ENCODE peak calls at places on chromosomes 13 and 19, in nine cellular contexts. A is activated CD4-positive, alpha-beta memory T cell treated with anti-CD3 and anti-CD28 coated beads for 36 hours; V is BE2C; L is NCI-H2107; E is pons; F is tibial artery; B is fibroblast of pulmonary artery; O is activated T-cell treated with anti-CD3 and anti-CD28 coated beads, Interleukin-2, amount 50 U/mL, for 72 hours; Q is HFF-Myc. I is an unnamed sample.

GRCh38 chr19:28793391-28794168 is 419.4 kb downstream of the UQCRFS1 start:
- DNase-seq in B (no peak), E (no peak), V (no peak), F (no peak), O (no peak), Q (no peak), A (no peak), L (no peak), I (no peak)

GRCh38 chr19:50553134-50553703 is 15.0 kb downstream of the LRRC4B start:
- DNase-seq in V (no peak), F (no peak), E (no peak), L (no peak), B (no peak), O (no peak), A (no peak), Q (no peak), I (no peak)

GRCh38 chr13:28476919-28477708 is 17.8 kb downstream of the FLT1 start:
- DNase-seq in L (no peak), O (no peak), Q (no peak), B (no peak), E (no peak), A (no peak), V (no peak), F (no peak), I (no peak)

GRCh38 chr19:45621389-45621788 is 17.8 kb downstream of the EML2 start:
- DNase-seq in A (no peak), L (no peak), E (no peak), F (no peak), Q (no peak), V (no peak), O (no peak), B (no peak), I (no peak)

GRCh38 chr19:14427461-14427860 is 5.6 kb upstream of the PKN1 start:
- DNase-seq in E (no peak), L (no peak), V (no peak), F (no peak), A (no peak), O (no peak), B (no peak), Q (no peak), I (no peak)

GRCh38 chr13:34076319-34076718 is 258.4 kb downstream of the RFC3 start:
- DNase-seq in O (no peak), V (no peak), L (no peak), E (no peak), A (no peak), F (no peak), B (no peak), Q (no peak), I (no peak)

GRCh38 chr19:35712910-35713845 is 4.6 kb upstream of the KMT2B start:
- DNase-seq in A (peak), Q (no peak), O (peak), V (no peak), F (no peak), E (no peak), L (no peak), B (no peak), I (no peak)

GRCh38 chr19:30362156-30362754 is 9.9 kb upstream of the ZNF536 start:
- DNase-seq in B (no peak), O (no peak), A (no peak), L (no peak), E (no peak), V (no peak), F (peak), Q (no peak), I (no peak)

GRCh38 chr13:69603144-69603853 is 504.3 kb upstream of the ATXN8OS start:
- DNase-seq in V (no peak), L (no peak), Q (no peak), B (no peak), A (no peak), F (no peak), E (no peak), O (no peak), I (no peak)

GRCh38 chr19:17137417-17137816 is 61.8 kb downstream of the MYO9B start:
- DNase-seq in A (no peak), E (no peak), B (no peak), F (no peak), O (no peak), V (no peak), Q (no peak), L (no peak), I (no peak)

GRCh38 chr19:55354698-55355212 is at the start of gene COX6B2:
- DNase-seq in E (no peak), Q (no peak), B (no peak), A (no peak), V (no peak), L (no peak), O (no peak), F (no peak), I (no peak)

GRCh38 chr13:73521970-73522549 is 463.3 kb downstream of the KLF5 start:
- DNase-seq in B (no peak), Q (no peak), A (no peak), E (no peak), L (no peak), V (no peak), F (no peak), O (no peak), I (no peak)

GRCh38 chr13:44573790-44574465 is 2.2 kb downstream of the TSC22D1 start:
- DNase-seq in O (peak), E (no peak), B (peak), F (no peak), V (peak), Q (peak), A (peak), L (no peak), I (peak)

GRCh38 chr13:79231887-79232286 is 174.2 kb downstream of the RBM26 start:
- DNase-seq in V (no peak), E (no peak), O (no peak), Q (no peak), F (no peak), A (no peak), L (no peak), B (no peak), I (no peak)

GRCh38 chr19:31591258-31591657 is 242.0 kb upstream of the TSHZ3 start:
- DNase-seq in E (no peak), L (no peak), Q (no peak), A (no peak), V (no peak), B (no peak), O (no peak), F (no peak), I (no peak)

GRCh38 chr13:108957369-108958012 is 328.1 kb downstream of the MYO16 start:
- DNase-seq in F (no peak), A (no peak), E (no peak), V (no peak), Q (peak), B (peak), L (no peak), O (no peak), I (no peak)

GRCh38 chr19:17654993-17655392 is 33.2 kb downstream of the UNC13A start:
- DNase-seq in E (no peak), A (peak), B (no peak), L (no peak), O (peak), V (no peak), Q (no peak), F (no peak), I (no peak)

GRCh38 chr19:39408392-39409206 is 2.0 kb downstream of the ZFP36 start:
- DNase-seq in B (peak), F (no peak), A (peak), O (peak), L (no peak), Q (no peak), V (no peak), E (no peak), I (no peak)

GRCh38 chr13:21911916-21912315 is 241.0 kb downstream of the FGF9 start:
- DNase-seq in B (no peak), O (no peak), A (no peak), E (no peak), F (no peak), Q (no peak), L (no peak), V (no peak), I (no peak)

GRCh38 chr13:61908906-61909305 is 493.3 kb upstream of the PCDH20 start:
- DNase-seq in V (no peak), Q (no peak), E (no peak), O (no peak), A (no peak), L (no peak), F (no peak), B (no peak), I (no peak)